ENCODE peak calls at places on chromosome 2, in nine cellular contexts. One of them, this sample, is unnamed.

GRCh38 chr2:42977236-42978174 is 185.1 kb upstream of the HAAO start:
- DNase-seq in cardiac fibroblast: no peak
- DNase-seq in body of pancreas: peak
- DNase-seq in RCC 7860: no peak
- DNase-seq in naive B cell: no peak
- DNase-seq in stimulated activated CD4-positive, alpha-beta T cell treated with anti-CD3 and anti-CD28 coated beads, Interleukin-1b, Interleukin-23, amount 100 ng/mL, for 48 hours: no peak
- DNase-seq in fibroblast of the conjunctiva: no peak
- DNase-seq in MV-4-11: no peak
- DNase-seq in breast epithelium: peak
- DNase-seq in this sample: no peak

GRCh38 chr2:57448816-57449215 is 597.8 kb upstream of the VRK2 start:
- DNase-seq in cardiac fibroblast: no peak
- DNase-seq in body of pancreas: no peak
- DNase-seq in RCC 7860: no peak
- DNase-seq in naive B cell: no peak
- DNase-seq in stimulated activated CD4-positive, alpha-beta T cell treated with anti-CD3 and anti-CD28 coated beads, Interleukin-1b, Interleukin-23, amount 100 ng/mL, for 48 hours: no peak
- DNase-seq in fibroblast of the conjunctiva: no peak
- DNase-seq in MV-4-11: no peak
- DNase-seq in breast epithelium: no peak
- DNase-seq in this sample: no peak

GRCh38 chr2:49129034-49129433 is 25.3 kb downstream of the FSHR start:
- DNase-seq in cardiac fibroblast: no peak
- DNase-seq in body of pancreas: no peak
- DNase-seq in RCC 7860: no peak
- DNase-seq in naive B cell: no peak
- DNase-seq in stimulated activated CD4-positive, alpha-beta T cell treated with anti-CD3 and anti-CD28 coated beads, Interleukin-1b, Interleukin-23, amount 100 ng/mL, for 48 hours: no peak
- DNase-seq in fibroblast of the conjunctiva: no peak
- DNase-seq in MV-4-11: no peak
- DNase-seq in breast epithelium: no peak
- DNase-seq in this sample: no peak

GRCh38 chr2:16069663-16069932 is 129.2 kb downstream of the MYCN start:
- DNase-seq in cardiac fibroblast: no peak
- DNase-seq in body of pancreas: no peak
- DNase-seq in RCC 7860: no peak
- DNase-seq in naive B cell: no peak
- DNase-seq in stimulated activated CD4-positive, alpha-beta T cell treated with anti-CD3 and anti-CD28 coated beads, Interleukin-1b, Interleukin-23, amount 100 ng/mL, for 48 hours: no peak
- DNase-seq in fibroblast of the conjunctiva: no peak
- DNase-seq in MV-4-11: no peak
- DNase-seq in breast epithelium: no peak
- DNase-seq in this sample: no peak

GRCh38 chr2:28463893-28464292 is 32.0 kb upstream of the PLB1 start:
- DNase-seq in cardiac fibroblast: peak
- DNase-seq in body of pancreas: no peak
- DNase-seq in RCC 7860: no peak
- DNase-seq in naive B cell: no peak
- DNase-seq in stimulated activated CD4-positive, alpha-beta T cell treated with anti-CD3 and anti-CD28 coated beads, Interleukin-1b, Interleukin-23, amount 100 ng/mL, for 48 hours: no peak
- DNase-seq in fibroblast of the conjunctiva: no peak
- DNase-seq in MV-4-11: peak
- DNase-seq in breast epithelium: no peak
- DNase-seq in this sample: peak

GRCh38 chr2:154556607-154557006 is 141.9 kb upstream of the KCNJ3 start:
- DNase-seq in cardiac fibroblast: no peak
- DNase-seq in body of pancreas: no peak
- DNase-seq in RCC 7860: no peak
- DNase-seq in naive B cell: no peak
- DNase-seq in stimulated activated CD4-positive, alpha-beta T cell treated with anti-CD3 and anti-CD28 coated beads, Interleukin-1b, Interleukin-23, amount 100 ng/mL, for 48 hours: no peak
- DNase-seq in fibroblast of the conjunctiva: no peak
- DNase-seq in MV-4-11: no peak
- DNase-seq in breast epithelium: no peak
- DNase-seq in this sample: no peak

GRCh38 chr2:72040629-72041403 is 106.8 kb downstream of the CYP26B1 start:
- DNase-seq in cardiac fibroblast: peak
- DNase-seq in body of pancreas: no peak
- DNase-seq in RCC 7860: peak
- DNase-seq in naive B cell: no peak
- DNase-seq in stimulated activated CD4-positive, alpha-beta T cell treated with anti-CD3 and anti-CD28 coated beads, Interleukin-1b, Interleukin-23, amount 100 ng/mL, for 48 hours: no peak
- DNase-seq in fibroblast of the conjunctiva: no peak
- DNase-seq in MV-4-11: no peak
- DNase-seq in breast epithelium: no peak
- DNase-seq in this sample: no peak

GRCh38 chr2:38113036-38113435 is 37.1 kb upstream of the CYP1B1 start:
- DNase-seq in cardiac fibroblast: no peak
- DNase-seq in body of pancreas: no peak
- DNase-seq in RCC 7860: no peak
- DNase-seq in naive B cell: no peak
- DNase-seq in stimulated activated CD4-positive, alpha-beta T cell treated with anti-CD3 and anti-CD28 coated beads, Interleukin-1b, Interleukin-23, amount 100 ng/mL, for 48 hours: no peak
- DNase-seq in fibroblast of the conjunctiva: no peak
- DNase-seq in MV-4-11: no peak
- DNase-seq in breast epithelium: no peak
- DNase-seq in this sample: no peak

GRCh38 chr2:216616083-216616678 is 17.0 kb upstream of the IGFBP2 start:
- DNase-seq in cardiac fibroblast: no peak
- DNase-seq in body of pancreas: no peak
- DNase-seq in RCC 7860: no peak
- DNase-seq in naive B cell: no peak
- DNase-seq in stimulated activated CD4-positive, alpha-beta T cell treated with anti-CD3 and anti-CD28 coated beads, Interleukin-1b, Interleukin-23, amount 100 ng/mL, for 48 hours: no peak
- DNase-seq in fibroblast of the conjunctiva: no peak
- DNase-seq in MV-4-11: no peak
- DNase-seq in breast epithelium: no peak
- DNase-seq in this sample: no peak

GRCh38 chr2:239529313-239530015 is 128.6 kb upstream of the HDAC4 start:
- DNase-seq in cardiac fibroblast: no peak
- DNase-seq in body of pancreas: no peak
- DNase-seq in RCC 7860: no peak
- DNase-seq in naive B cell: no peak
- DNase-seq in stimulated activated CD4-positive, alpha-beta T cell treated with anti-CD3 and anti-CD28 coated beads, Interleukin-1b, Interleukin-23, amount 100 ng/mL, for 48 hours: no peak
- DNase-seq in fibroblast of the conjunctiva: no peak
- DNase-seq in MV-4-11: no peak
- DNase-seq in breast epithelium: no peak
- DNase-seq in this sample: no peak

GRCh38 chr2:107772380-107772779 is 54.3 kb upstream of the RGPD4 start:
- DNase-seq in cardiac fibroblast: no peak
- DNase-seq in body of pancreas: no peak
- DNase-seq in RCC 7860: no peak
- DNase-seq in naive B cell: no peak
- DNase-seq in stimulated activated CD4-positive, alpha-beta T cell treated with anti-CD3 and anti-CD28 coated beads, Interleukin-1b, Interleukin-23, amount 100 ng/mL, for 48 hours: no peak
- DNase-seq in fibroblast of the conjunctiva: no peak
- DNase-seq in MV-4-11: no peak
- DNase-seq in breast epithelium: no peak
- DNase-seq in this sample: no peak

This sample was measured in SIG-M5.